ENCODE peak calls at places on chromosome 2, in nine cellular contexts. X is breast epithelium, U is kidney epithelial cell, J is WTC11, B is heart right ventricle, H is transverse colon, D is chondrocyte, O is IMR-90, Z is neural crest cell. E is an unnamed sample.
A peak's percentile ranks its signal among the peaks of the same experiment; 100 is the strongest.

GRCh38 chr2:68282814-68283812 is 30.8 kb upstream of the PPP3R1 start:
- DNase-seq in Z (no peak), H (no peak), O (peak; percentile 61), D (no peak), X (no peak), B (no peak), U (peak; percentile 9), J (no peak), E (peak; percentile 72)

GRCh38 chr2:147511491-147511948 is 333.3 kb upstream of the ACVR2A start:
- DNase-seq in H (no peak), Z (no peak), U (no peak), J (no peak), X (peak; percentile 39), B (peak; percentile 25), D (no peak), O (no peak), E (no peak)

GRCh38 chr2:216619411-216620393 is 13.5 kb upstream of the IGFBP2 start:
- DNase-seq in D (no peak), X (no peak), J (no peak), B (no peak), U (no peak), Z (peak; percentile 4), O (peak; percentile 64), H (no peak), E (no peak)

GRCh38 chr2:33291278-33292013 is 185.0 kb upstream of the RASGRP3 start:
- DNase-seq in J (no peak), U (peak; percentile 59), B (no peak), H (no peak), Z (no peak), X (no peak), O (peak; percentile 86), D (no peak), E (no peak)

GRCh38 chr2:169641464-169641863 is 52.7 kb downstream of the CFAP210 start:
- DNase-seq in B (no peak), Z (no peak), J (no peak), H (no peak), D (no peak), U (no peak), X (no peak), O (peak; percentile 56), E (no peak)

GRCh38 chr2:119407430-119408220 is 24.0 kb upstream of the TMEM37 start:
- DNase-seq in U (no peak), B (no peak), D (no peak), H (peak; percentile 56), O (peak; percentile 58), Z (peak; percentile 70), J (peak; percentile 52), X (no peak), E (peak; percentile 76)

GRCh38 chr2:85755122-85756027 is 1.6 kb downstream of the ATOH8 start:
- DNase-seq in O (peak; percentile 39), Z (no peak), X (no peak), U (no peak), B (no peak), H (no peak), J (no peak), D (no peak), E (no peak)

GRCh38 chr2:144707927-144708326 is 188.0 kb upstream of the ZEB2 start:
- DNase-seq in U (no peak), B (no peak), D (no peak), Z (no peak), H (no peak), J (no peak), O (peak; percentile 24), X (no peak), E (no peak)

GRCh38 chr2:157785200-157785599 is 90.9 kb downstream of the ACVR1 start:
- DNase-seq in D (no peak), J (no peak), Z (no peak), U (no peak), X (no peak), B (no peak), O (peak; percentile 48), H (peak; percentile 17), E (no peak)

GRCh38 chr2:26196683-26197418 is 24.0 kb downstream of the GAREM2 start:
- DNase-seq in J (no peak), B (no peak), Z (no peak), H (no peak), O (no peak), X (no peak), D (no peak), U (no peak), E (peak; percentile 53)

GRCh38 chr2:5933669-5934068 is 241.5 kb downstream of the SOX11 start:
- DNase-seq in O (no peak), D (no peak), X (no peak), B (no peak), U (no peak), J (no peak), Z (no peak), H (no peak), E (no peak)

GRCh38 chr2:5938566-5938896 is 246.3 kb downstream of the SOX11 start:
- DNase-seq in X (no peak), H (no peak), Z (no peak), U (no peak), O (no peak), B (no peak), J (no peak), D (no peak), E (no peak)

GRCh38 chr2:5937865-5938565 is 245.8 kb downstream of the SOX11 start:
- DNase-seq in X (no peak), U (no peak), D (no peak), O (no peak), B (no peak), Z (no peak), H (no peak), J (no peak), E (no peak)

GRCh38 chr2:5926896-5927512 is 234.8 kb downstream of the SOX11 start:
- DNase-seq in U (no peak), J (no peak), Z (no peak), H (no peak), O (no peak), X (no peak), D (no peak), B (no peak), E (no peak)

GRCh38 chr2:5932556-5933469 is 240.6 kb downstream of the SOX11 start:
- DNase-seq in J (no peak), O (no peak), Z (no peak), U (no peak), B (peak; percentile 66), H (no peak), D (no peak), X (no peak), E (no peak)
- TF ChIP-seq CTCF in J (no peak), O (no peak), Z (no peak), U (no peak), B (peak; percentile 43), H (no peak), D (no peak), X (no peak), E (no peak)

DNA sequence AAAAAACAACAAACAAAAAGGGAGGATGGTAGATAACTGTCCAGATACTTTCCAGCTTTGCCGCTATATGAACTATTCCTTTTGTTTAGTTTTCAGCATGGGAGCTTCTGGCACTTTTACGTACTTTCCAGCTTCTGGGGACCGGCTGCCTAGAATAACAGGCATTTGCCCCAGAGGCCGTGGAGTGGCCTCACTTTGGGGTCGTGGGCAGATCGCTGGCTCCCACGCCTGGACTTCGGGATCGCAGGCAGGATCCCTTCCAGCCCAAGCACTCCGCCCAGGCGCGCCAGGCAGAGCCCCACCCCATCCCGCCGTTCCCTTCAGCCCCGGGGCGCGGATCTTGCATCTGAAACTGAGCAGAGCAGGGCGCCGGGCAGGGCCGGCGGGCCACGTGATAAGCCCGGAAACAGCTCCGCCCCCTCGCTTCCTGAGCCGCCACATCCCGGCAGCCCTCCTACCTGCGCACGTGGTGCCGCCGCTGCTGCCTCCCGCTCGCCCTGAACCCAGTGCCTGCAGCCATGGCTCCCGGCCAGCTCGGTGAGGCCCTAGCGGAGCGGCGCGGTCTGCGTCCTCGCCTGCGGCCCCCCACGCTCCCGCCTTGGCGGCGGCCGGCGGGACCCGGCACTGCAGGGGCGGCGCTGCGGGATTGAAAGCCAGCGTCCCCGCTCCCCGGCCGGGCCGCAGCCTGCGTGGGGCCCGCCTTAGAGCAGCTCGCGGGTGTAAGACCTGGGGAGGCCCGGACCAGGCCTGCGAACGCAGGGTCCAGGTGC is at the start of gene ATIC:
- DNase-seq in O (peak; percentile 92), X (peak; percentile 86), J (peak; percentile 95), Z (peak; percentile 83), H (peak; percentile 97), D (peak; percentile 99), B (peak; percentile 92), U (peak; percentile 80), E (peak; percentile 96)
- TF ChIP-seq CTCF in O (no peak), X (no peak), J (no peak), Z (peak; percentile 33), H (no peak), D (peak; percentile 43), B (peak; percentile 22), U (no peak), E (no peak)

GRCh38 chr2:149587950-149588487 is 444 bp upstream of the MMADHC start:
- DNase-seq in O (no peak), Z (no peak), U (no peak), H (no peak), B (no peak), X (no peak), J (no peak), D (no peak), E (no peak)

GRCh38 chr2:149586898-149587219 is 716 bp downstream of the MMADHC start:
- DNase-seq in U (no peak), O (no peak), Z (no peak), X (no peak), B (no peak), H (no peak), D (no peak), J (no peak), E (no peak)

GRCh38 chr2:149587220-149587949 is at the start of gene MMADHC:
- DNase-seq in Z (peak; percentile 81), H (peak; percentile 96), J (peak; percentile 92), U (peak; percentile 84), X (peak; percentile 91), O (peak; percentile 97), D (peak; percentile 96), B (peak; percentile 94), E (peak; percentile 83)

GRCh38 chr2:149586063-149586462 is 1.5 kb downstream of the MMADHC start:
- DNase-seq in D (no peak), O (no peak), X (no peak), H (no peak), B (no peak), U (no peak), J (no peak), Z (no peak), E (no peak)

GRCh38 chr2:149585317-149585885 is 2.2 kb downstream of the MMADHC start:
- DNase-seq in U (no peak), B (no peak), X (no peak), O (peak; percentile 38), D (no peak), H (no peak), J (no peak), Z (no peak), E (no peak)
- TF ChIP-seq CTCF in U (no peak), B (no peak), X (no peak), O (no peak), D (no peak), H (no peak), J (no peak), Z (no peak), E (no peak)

DNA sequence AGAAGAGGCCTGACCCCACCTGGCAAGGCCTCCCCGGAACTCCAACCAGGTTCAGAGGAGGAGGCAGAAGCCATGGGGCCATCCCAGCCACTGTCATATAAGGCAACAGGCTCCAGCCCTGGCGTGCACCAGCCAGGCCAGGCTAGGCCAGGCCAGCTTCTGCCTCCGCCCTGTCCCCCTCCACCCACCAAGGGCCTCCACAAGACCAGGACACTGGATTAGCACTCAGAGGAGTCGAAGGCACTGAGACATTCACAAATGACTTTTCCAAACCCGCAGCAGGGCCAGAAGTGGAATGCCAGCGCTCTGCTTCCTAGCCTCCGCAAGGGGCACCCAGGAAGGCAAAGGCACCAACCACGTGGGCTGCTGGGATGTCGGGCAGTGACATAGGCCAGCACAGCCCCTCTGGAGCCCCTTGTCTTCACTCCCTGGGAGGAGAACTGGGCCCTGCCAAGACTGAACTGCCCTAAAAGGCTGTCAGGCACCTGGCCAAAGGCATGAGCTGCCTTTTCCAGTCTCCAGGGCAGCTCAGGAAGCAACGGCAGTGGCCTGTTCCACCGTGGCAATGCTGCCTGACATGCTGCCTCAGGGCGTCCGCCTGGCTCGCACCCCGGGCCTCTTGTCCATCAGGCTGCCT is 37.6 kb upstream of the SEMA4C start:
- DNase-seq in D (no peak), Z (peak; percentile 38), U (no peak), O (peak; percentile 24), X (peak; percentile 89), J (peak; percentile 71), H (peak; percentile 63), B (peak; percentile 85), E (no peak)
- TF ChIP-seq CTCF in D (no peak), Z (no peak), U (no peak), O (no peak), X (no peak), J (no peak), H (peak; percentile 15), B (peak; percentile 31), E (no peak)

E was measured in GM13976.